ENCODE peak calls at places on chromosome 21, in nine cellular contexts. V is AG08396, L is EL, G is coronary artery, H is substantia nigra, J is HFFc6, K is fibroblast of the conjunctiva, T is MCF 10A, F is GM13977. A is an unnamed sample.

GRCh38 chr21:30194701-30195299 is 21.1 kb downstream of the CLDN8 start:
- DNase-seq in V (no peak), L (no peak), G (no peak), H (no peak), J (no peak), K (peak), T (peak), F (no peak), A (peak)

GRCh38 chr21:38712076-38712475 is 93.7 kb upstream of the ETS2 start:
- DNase-seq in V (peak), L (peak), G (no peak), H (no peak), J (peak), K (peak), T (peak), F (no peak), A (peak)

GRCh38 chr21:41641821-41642368 is 125.0 kb downstream of the RIPK4 start:
- DNase-seq in V (peak), L (peak), G (peak), H (no peak), J (peak), K (peak), T (peak), F (no peak), A (no peak)

GRCh38 chr21:46662765-46663500 is 27.5 kb downstream of the PRMT2 start:
- DNase-seq in V (no peak), L (peak), G (no peak), H (no peak), J (no peak), K (no peak), T (peak), F (no peak), A (no peak)

GRCh38 chr21:33971492-33972013 is 55.9 kb upstream of the ATP5PO start:
- DNase-seq in V (no peak), L (peak), G (no peak), H (no peak), J (peak), K (no peak), T (peak), F (no peak), A (no peak)

GRCh38 chr21:17495680-17496079 is 17.2 kb upstream of the CXADR start:
- DNase-seq in V (no peak), L (no peak), G (no peak), H (no peak), J (no peak), K (no peak), T (no peak), F (no peak), A (no peak)

GRCh38 chr21:14435423-14435822 is 52.5 kb upstream of the HSPA13 start:
- DNase-seq in V (no peak), L (no peak), G (no peak), H (no peak), J (no peak), K (no peak), T (no peak), F (no peak), A (no peak)

GRCh38 chr21:36079010-36079649 is 9.3 kb downstream of the CBR1 start:
- DNase-seq in V (no peak), L (no peak), G (no peak), H (no peak), J (no peak), K (no peak), T (no peak), F (no peak), A (no peak)

GRCh38 chr21:45224189-45224938 is 63.3 kb downstream of the POFUT2 start:
- DNase-seq in V (no peak), L (no peak), G (no peak), H (no peak), J (no peak), K (no peak), T (no peak), F (no peak), A (no peak)

GRCh38 chr21:44965251-44966022 is 25.6 kb downstream of the SLX9 start:
- DNase-seq in V (no peak), L (peak), G (no peak), H (no peak), J (no peak), K (no peak), T (no peak), F (peak), A (no peak)

GRCh38 chr21:19507682-19508260 is 1104.2 kb upstream of the TMPRSS15 start:
- DNase-seq in V (no peak), L (no peak), G (no peak), H (no peak), J (no peak), K (peak), T (peak), F (no peak), A (peak)

GRCh38 chr21:45018131-45019075 is 56.0 kb upstream of the ADARB1 start:
- DNase-seq in V (peak), L (peak), G (no peak), H (no peak), J (no peak), K (no peak), T (no peak), F (no peak), A (no peak)

GRCh38 chr21:25528511-25528910 is 78.8 kb downstream of the MRPL39 start:
- DNase-seq in V (no peak), L (no peak), G (no peak), H (no peak), J (no peak), K (no peak), T (no peak), F (no peak), A (no peak)

GRCh38 chr21:45288441-45288841 is 746 bp upstream of the POFUT2 start:
- DNase-seq in V (no peak), L (no peak), G (peak), H (no peak), J (no peak), K (no peak), T (no peak), F (no peak), A (no peak)

GRCh38 chr21:33199516-33200217 is 30.1 kb upstream of the IFNAR2 start:
- DNase-seq in V (peak), L (peak), G (no peak), H (peak), J (peak), K (peak), T (peak), F (peak), A (peak)

GRCh38 chr21:38505654-38506523 is 7.6 kb upstream of the ERG start:
- DNase-seq in V (peak), L (peak), G (no peak), H (no peak), J (peak), K (peak), T (peak), F (peak), A (peak)

GRCh38 chr21:29827236-29827635 is 112.6 kb downstream of the GRIK1 start:
- DNase-seq in V (no peak), L (no peak), G (no peak), H (no peak), J (no peak), K (no peak), T (peak), F (no peak), A (no peak)

GRCh38 chr21:33411949-33412430 is 8.8 kb downstream of the IFNGR2 start:
- DNase-seq in V (no peak), L (no peak), G (no peak), H (no peak), J (no peak), K (no peak), T (no peak), F (no peak), A (no peak)

GRCh38 chr21:45180289-45180599 is 105.9 kb downstream of the ADARB1 start:
- DNase-seq in V (no peak), L (no peak), G (no peak), H (no peak), J (no peak), K (no peak), T (no peak), F (no peak), A (no peak)

GRCh38 chr21:17343055-17343454 is 169.8 kb upstream of the CXADR start:
- DNase-seq in V (no peak), L (peak), G (no peak), H (no peak), J (no peak), K (no peak), T (peak), F (no peak), A (no peak)

GRCh38 chr21:39674794-39675193 is 62.1 kb downstream of the B3GALT5 start:
- DNase-seq in V (no peak), L (no peak), G (no peak), H (no peak), J (no peak), K (no peak), T (no peak), F (no peak), A (peak)

GRCh38 chr21:27480841-27481261 is 514.0 kb upstream of the ADAMTS5 start:
- DNase-seq in V (peak), L (peak), G (no peak), H (no peak), J (peak), K (no peak), T (peak), F (no peak), A (no peak)

GRCh38 chr21:19510653-19511052 is 1107.1 kb upstream of the TMPRSS15 start:
- DNase-seq in V (no peak), L (no peak), G (no peak), H (no peak), J (no peak), K (no peak), T (no peak), F (no peak), A (no peak)